ENCODE peak calls at places on chromosomes 5 and 9, in five cellular contexts. F, E, D, P and H are unnamed samples.

GRCh38 chr9:13446261-13446660 is 166.8 kb upstream of the MPDZ start:
- DNase-seq in F (no peak), P (no peak), D (no peak), E (no peak), H (no peak)

GRCh38 chr5:135441919-135442318 is 5.2 kb downstream of the DCANP1 start:
- DNase-seq in E (peak; percentile 11), F (no peak), P (no peak), D (no peak), H (no peak)

GRCh38 chr9:128911529-128912035 is 9.2 kb upstream of the PHYHD1 start:
- DNase-seq in F (peak; percentile 47), E (peak; percentile 62), P (peak; percentile 77), D (peak; percentile 65), H (peak; percentile 88)

GRCh38 chr5:6541256-6542013 is 91.4 kb downstream of the NSUN2 start:
- DNase-seq in D (no peak), E (no peak), F (no peak), P (no peak), H (no peak)

GRCh38 chr9:137317021-137317978 is 15.2 kb upstream of the NRARP start:
- DNase-seq in F (no peak), P (no peak), E (peak; percentile 34), D (no peak), H (peak; percentile 68)

GRCh38 chr5:85132269-85132668 is 747.6 kb upstream of the EDIL3 start:
- DNase-seq in D (no peak), P (peak; percentile 29), F (peak; percentile 69), E (no peak), H (no peak)

GRCh38 chr5:151448038-151448985 is 909 bp downstream of the SLC36A1 start:
- DNase-seq in E (peak; percentile 62), F (peak; percentile 9), D (peak; percentile 43), P (no peak), H (no peak)

GRCh38 chr5:148912714-148913398 is 86.4 kb downstream of the ADRB2 start:
- DNase-seq in F (peak; percentile 85), D (peak; percentile 99), E (peak; percentile 86), P (peak; percentile 99), H (no peak)

GRCh38 chr9:113566712-113567071 is 103.2 kb downstream of the RGS3 start:
- DNase-seq in F (no peak), D (peak; percentile 48), E (no peak), P (no peak), H (no peak)

GRCh38 chr9:70340572-70340971 is 73.9 kb downstream of the KLF9 start:
- DNase-seq in P (peak; percentile 57), F (peak; percentile 70), E (no peak), D (peak; percentile 72), H (no peak)

DNA sequence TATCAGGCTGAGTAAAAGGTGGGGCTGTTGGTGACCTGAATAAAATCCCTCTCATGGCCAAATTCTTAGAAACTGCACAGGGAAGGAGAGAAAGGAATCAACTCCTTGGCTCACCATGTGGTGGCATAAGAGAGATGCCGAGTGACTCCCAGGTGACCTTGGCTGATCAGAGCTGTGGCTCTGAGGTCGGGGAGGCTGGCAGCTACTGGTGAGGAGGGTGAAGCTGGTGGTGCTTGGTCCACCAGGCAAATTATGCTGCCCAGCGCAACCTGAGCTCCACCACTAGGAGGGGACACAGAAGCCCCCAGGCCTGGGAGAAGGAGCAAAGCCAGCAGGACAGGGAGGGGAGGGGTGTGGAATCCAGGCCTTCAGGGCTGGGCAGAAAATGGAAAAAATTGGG is 111.2 kb upstream of the IL12B start:
- DNase-seq in P (no peak), E (peak; percentile 70), F (no peak), D (peak; percentile 31), H (peak; percentile 63)
- H3K9ac ChIP-seq in P (no peak overlapping the region), E (no peak overlapping the region), F (no peak overlapping the region), D (no peak overlapping the region), H (no peak overlapping the region)

GRCh38 chr5:58459276-58459859 is 518 bp downstream of the PLK2 start:
- DNase-seq in D (peak; percentile 70), F (peak; percentile 40), E (peak; percentile 33), P (peak; percentile 38), H (no peak)

GRCh38 chr5:58462623-58463230 is 2.8 kb upstream of the PLK2 start:
- DNase-seq in P (peak; percentile 72), F (peak; percentile 80), D (peak; percentile 70), E (no peak), H (no peak)

GRCh38 chr5:58459860-58460726 is at the start of gene PLK2:
- DNase-seq in D (peak; percentile 95), F (peak; percentile 95), E (peak; percentile 83), P (peak; percentile 94), H (peak; percentile 97)

GRCh38 chr5:58462154-58462553 is 2.3 kb upstream of the PLK2 start:
- DNase-seq in P (no peak), D (no peak), E (no peak), F (peak; percentile 45), H (no peak)

DNA sequence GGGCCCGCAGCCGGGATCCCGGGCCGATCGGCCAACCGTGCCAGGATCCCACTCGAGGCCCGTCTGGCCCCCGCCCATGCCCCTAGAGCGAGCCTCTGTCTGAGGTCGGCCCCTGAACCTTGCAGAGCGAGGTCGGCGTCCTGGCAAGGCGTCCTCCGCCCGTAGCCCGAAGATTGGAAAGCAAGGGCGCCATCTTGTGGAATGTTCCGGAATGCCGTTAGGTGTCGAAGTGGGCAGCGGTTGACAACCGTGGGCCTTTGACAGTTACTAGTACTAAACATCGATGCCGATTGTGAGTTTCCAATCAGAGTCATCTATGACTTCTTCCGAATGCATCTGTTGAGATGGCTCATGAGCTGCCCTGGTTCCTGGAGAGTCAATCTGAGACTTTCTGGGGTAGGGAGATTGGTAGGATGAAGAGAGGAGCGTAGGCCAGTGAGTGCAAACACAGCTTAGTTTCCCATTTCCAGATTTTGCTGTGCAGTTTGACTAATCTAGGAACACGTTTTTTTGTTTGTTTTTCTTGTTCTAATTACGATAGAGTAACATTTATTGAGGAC is 921 bp upstream of the PLK2 start:
- DNase-seq in F (peak; percentile 86), P (peak; percentile 80), E (peak; percentile 93), D (peak; percentile 91), H (no peak)
- H3K9ac ChIP-seq in F (peak overlapping the region; percentile 93), P (peak overlapping the region; percentile 52), E (no peak overlapping the region), D (peak overlapping the region; percentile 85), H (peak overlapping the region; percentile 64)

DNA sequence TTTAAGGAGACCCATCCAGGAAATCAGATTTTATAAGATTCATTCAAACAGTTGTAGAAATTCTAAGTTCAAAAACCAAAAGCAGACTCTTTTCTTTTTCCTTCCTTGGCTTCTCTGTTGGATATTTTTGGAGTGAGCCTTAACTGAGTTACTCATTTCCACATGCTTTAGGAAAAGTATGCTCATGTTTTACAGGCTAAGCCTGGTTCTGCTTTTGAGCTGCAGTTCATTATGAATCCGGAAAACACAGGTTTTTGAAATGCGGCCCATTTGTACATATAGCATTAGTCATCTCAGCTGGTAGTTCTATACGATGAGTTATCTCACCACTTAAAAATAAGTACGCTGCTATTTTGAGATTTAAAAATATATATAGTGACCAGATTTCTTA is 156.6 kb upstream of the DMRT1 start:
- DNase-seq in D (peak; percentile 92), F (peak; percentile 67), P (peak; percentile 88), E (no peak), H (no peak)
- H3K9ac ChIP-seq in D (peak overlapping the region; percentile 88), F (no peak overlapping the region), P (no peak overlapping the region), E (no peak overlapping the region), H (no peak overlapping the region)

GRCh38 chr5:133952729-133953567 is 15.5 kb downstream of the C5orf15 start:
- DNase-seq in F (peak; percentile 99), E (no peak), D (peak; percentile 96), P (peak; percentile 95), H (no peak)
- H3K9ac ChIP-seq in F (no peak overlapping the region), E (no peak overlapping the region), D (peak overlapping the region; percentile 10), P (no peak overlapping the region), H (no peak overlapping the region)

GRCh38 chr5:21817668-21818419 is 1035.3 kb downstream of the CDH12 start:
- DNase-seq in E (no peak), P (peak; percentile 6), F (peak; percentile 37), D (peak; percentile 51), H (no peak)
- H3K9ac ChIP-seq in E (no peak overlapping the region), P (no peak overlapping the region), F (no peak overlapping the region), D (peak overlapping the region; percentile 65), H (no peak overlapping the region)

GRCh38 chr5:122773615-122774014 is 1.3 kb upstream of the SNX2 start:
- DNase-seq in P (no peak), D (no peak), F (no peak), E (no peak), H (no peak)

GRCh38 chr5:122776143-122776542 is 1.3 kb downstream of the SNX2 start:
- DNase-seq in D (no peak), F (no peak), P (no peak), E (no peak), H (no peak)

GRCh38 chr5:122774861-122775712 is at the start of gene SNX2:
- DNase-seq in E (peak; percentile 93), F (peak; percentile 85), P (peak; percentile 76), D (peak; percentile 97), H (peak; percentile 97)

GRCh38 chr5:122775713-122776084 is 819 bp downstream of the SNX2 start:
- DNase-seq in F (peak; percentile 26), E (no peak), D (no peak), P (no peak), H (no peak)

DNA sequence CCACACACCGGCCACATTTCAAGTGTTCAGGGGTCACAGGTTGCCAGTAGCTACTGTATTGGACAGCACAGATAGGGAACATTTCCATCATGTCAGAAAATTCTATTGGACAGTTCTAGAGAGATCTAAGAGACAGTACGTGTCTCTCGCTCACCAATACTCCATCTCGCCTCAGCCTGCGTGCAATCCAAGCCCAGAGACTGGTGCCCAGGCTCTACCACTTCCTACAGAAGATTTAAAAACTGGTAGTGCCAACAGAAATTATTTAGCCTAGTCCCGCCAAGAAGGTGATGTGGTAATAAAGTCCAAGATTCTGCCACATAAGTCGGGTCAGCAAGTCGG is 390 bp upstream of the SNX2 start:
- DNase-seq in D (no peak), P (no peak), F (no peak), E (no peak), H (no peak)
- H3K9ac ChIP-seq in D (peak overlapping the region; percentile 94), P (peak overlapping the region; percentile 65), F (no peak overlapping the region), E (peak overlapping the region; percentile 31), H (peak overlapping the region; percentile 73)

GRCh38 chr9:111900081-111900805 is 3.6 kb downstream of the UGCG start:
- DNase-seq in D (peak; percentile 25), P (no peak), E (no peak), F (no peak), H (no peak)

GRCh38 chr9:111900934-111901612 is 4.5 kb downstream of the UGCG start:
- DNase-seq in P (no peak), E (no peak), D (no peak), F (peak; percentile 46), H (no peak)

GRCh38 chr9:111904889-111905288 is 8.3 kb downstream of the UGCG start:
- DNase-seq in D (no peak), F (no peak), P (no peak), E (no peak), H (no peak)

GRCh38 chr9:111903996-111904395 is 7.4 kb downstream of the UGCG start:
- DNase-seq in P (no peak), E (no peak), D (no peak), F (no peak), H (no peak)

GRCh38 chr9:111902396-111903147 is 6.0 kb downstream of the UGCG start:
- DNase-seq in F (peak; percentile 52), E (no peak), P (peak; percentile 70), D (peak; percentile 55), H (no peak)
- H3K9ac ChIP-seq in F (no peak overlapping the region), E (no peak overlapping the region), P (peak overlapping the region; percentile 54), D (peak overlapping the region; percentile 7), H (no peak overlapping the region)